ENCODE peak calls at places on chromosomes 16 and 17, in ten cellular contexts. V is tibial nerve; J is fibroblast of pulmonary artery; N is CD8-positive, alpha-beta T cell; Q is GM23338; C is cardiac fibroblast; Y is prostate gland; B is AG10803; F is HFF-Myc; Z is IMR-90. X is an unnamed sample.
A peak's percentile ranks its signal among the peaks of the same experiment; 100 is the strongest.

GRCh38 chr17:79997004-79997673 is 38.5 kb downstream of the TBC1D16 start:
- DNase-seq in V (no peak), J (no peak), N (peak; percentile 77), Q (no peak), C (no peak), Y (no peak), B (no peak), F (no peak), Z (no peak), X (no peak)

GRCh38 chr17:1399366-1399678 is 700 bp downstream of the YWHAE start:
- DNase-seq in V (no peak), J (no peak), N (no peak), Q (no peak), C (no peak), Y (no peak), B (no peak), F (no peak), Z (no peak), X (no peak)

GRCh38 chr16:47523342-47524006 is 62.3 kb downstream of the PHKB start:
- DNase-seq in V (no peak), J (no peak), N (no peak), Q (peak; percentile 24), C (no peak), Y (no peak), B (no peak), F (no peak), Z (no peak), X (peak; percentile 70)

GRCh38 chr17:75131278-75132017 is at the start of gene NT5C:
- DNase-seq in V (peak; percentile 59), J (peak; percentile 75), N (peak; percentile 67), Q (peak; percentile 96), C (peak; percentile 71), Y (peak; percentile 76), B (peak; percentile 78), F (peak; percentile 44), Z (peak; percentile 61), X (peak; percentile 92)

GRCh38 chr16:77732241-77732946 is 10.1 kb downstream of the NUDT7 start:
- DNase-seq in V (no peak), J (peak; percentile 29), N (no peak), Q (no peak), C (peak; percentile 62), Y (no peak), B (peak; percentile 14), F (no peak), Z (peak; percentile 95), X (no peak)

GRCh38 chr17:51739245-51739886 is 419.1 kb downstream of the CA10 start:
- DNase-seq in V (no peak), J (no peak), N (no peak), Q (no peak), C (no peak), Y (peak; percentile 23), B (no peak), F (no peak), Z (no peak), X (no peak)

GRCh38 chr16:89344846-89345577 is 127.5 kb downstream of the ZNF778 start:
- DNase-seq in V (no peak), J (no peak), N (no peak), Q (no peak), C (no peak), Y (no peak), B (no peak), F (no peak), Z (no peak), X (no peak)

GRCh38 chr16:66479661-66480264 is 52.7 kb downstream of the BEAN1 start:
- DNase-seq in V (no peak), J (no peak), N (no peak), Q (no peak), C (no peak), Y (no peak), B (no peak), F (no peak), Z (no peak), X (no peak)

GRCh38 chr17:57810740-57811632 is 38.9 kb downstream of the MRPS23 start:
- DNase-seq in V (peak; percentile 24), J (peak; percentile 46), N (no peak), Q (no peak), C (peak; percentile 54), Y (peak; percentile 28), B (peak; percentile 59), F (peak; percentile 52), Z (peak; percentile 4), X (no peak)

GRCh38 chr17:47295037-47295873 is 28.5 kb upstream of the EFCAB13 start:
- DNase-seq in V (no peak), J (no peak), N (no peak), Q (no peak), C (no peak), Y (no peak), B (no peak), F (no peak), Z (no peak), X (no peak)

GRCh38 chr16:23079683-23080221 is 69.5 kb downstream of the USP31 start:
- DNase-seq in V (no peak), J (no peak), N (no peak), Q (no peak), C (no peak), Y (peak; percentile 60), B (no peak), F (no peak), Z (no peak), X (no peak)

DNA sequence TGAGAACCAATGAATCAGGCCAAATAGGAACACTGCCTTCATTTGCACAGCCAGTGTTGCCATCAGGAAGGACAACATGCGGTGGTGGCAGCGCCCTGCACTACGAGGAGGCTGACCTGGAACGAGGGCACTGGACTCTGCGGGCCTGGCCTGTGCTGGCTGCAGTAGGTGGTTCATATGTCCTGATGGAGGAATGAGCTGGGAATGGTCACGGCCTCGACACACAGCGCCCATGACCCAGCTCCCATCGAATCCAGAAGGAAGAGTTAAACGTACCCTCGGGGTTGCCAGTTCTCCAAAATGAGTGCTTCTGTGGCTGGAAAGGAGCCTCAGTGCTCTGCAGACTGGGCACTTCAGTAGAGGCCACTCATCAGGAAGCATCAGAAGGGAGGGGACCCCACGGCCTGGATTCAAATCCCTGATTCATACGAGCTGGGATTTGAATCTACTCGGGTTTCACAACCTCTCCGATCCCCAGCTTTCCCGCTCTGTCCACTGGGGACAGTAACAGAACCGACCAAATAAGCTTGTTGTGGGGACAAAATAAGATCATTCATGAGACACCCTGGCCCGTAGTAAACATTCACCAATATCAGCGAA is 85.5 kb downstream of the ZDHHC7 start:
- DNase-seq in V (no peak), J (no peak), N (no peak), Q (peak; percentile 35), C (no peak), Y (no peak), B (no peak), F (no peak), Z (no peak), X (no peak)
- TF ChIP-seq CTCF in V (no peak), J (no peak), N (no peak), Q (no peak), C (no peak), Y (no peak), B (no peak), F (no peak), Z (no peak), X (no peak)

GRCh38 chr17:8082312-8082711 is 5.2 kb downstream of the ALOX12B start:
- DNase-seq in V (no peak), J (no peak), N (no peak), Q (no peak), C (no peak), Y (no peak), B (no peak), F (no peak), Z (no peak), X (no peak)

GRCh38 chr17:8081876-8082275 is 5.6 kb downstream of the ALOX12B start:
- DNase-seq in V (no peak), J (no peak), N (no peak), Q (no peak), C (no peak), Y (no peak), B (no peak), F (no peak), Z (no peak), X (no peak)

GRCh38 chr17:8080799-8081219 is 6.7 kb downstream of the ALOX12B start:
- DNase-seq in V (no peak), J (no peak), N (no peak), Q (peak; percentile 49), C (no peak), Y (no peak), B (no peak), F (no peak), Z (no peak), X (no peak)

GRCh38 chr17:8079291-8080207 is 8.0 kb downstream of the ALOX12B start:
- DNase-seq in V (peak; percentile 49), J (peak; percentile 46), N (peak; percentile 79), Q (peak; percentile 94), C (peak; percentile 53), Y (no peak), B (peak; percentile 20), F (no peak), Z (peak; percentile 33), X (peak; percentile 92)

DNA sequence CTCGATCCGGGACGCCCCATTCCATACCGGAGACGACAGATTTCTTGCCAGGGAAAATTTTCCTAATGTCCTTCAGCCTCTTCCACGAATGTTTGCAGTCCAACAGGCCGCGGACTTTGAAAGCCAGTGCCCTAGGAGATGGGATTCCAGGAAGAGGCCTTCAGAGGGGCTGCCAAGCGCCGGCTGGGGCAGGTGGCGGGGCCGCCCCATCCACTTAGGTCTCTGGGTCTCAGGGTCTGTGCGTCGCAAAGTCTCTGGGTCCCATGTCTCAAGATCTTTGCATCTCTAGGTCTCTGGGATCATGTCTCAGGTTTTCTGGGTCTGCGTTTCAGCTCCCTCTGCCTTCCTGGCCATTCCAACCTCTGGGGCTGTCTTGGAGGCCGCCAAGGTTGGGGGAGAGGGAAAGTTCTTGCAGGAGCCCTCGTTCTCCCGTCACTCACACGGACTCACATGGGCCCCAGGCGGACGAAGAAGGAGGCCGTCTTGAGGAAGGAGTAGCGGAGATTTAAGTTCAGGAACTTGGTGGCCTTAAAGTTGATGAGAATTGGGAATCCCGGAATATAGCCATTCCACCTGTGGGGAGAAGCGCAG is 7.2 kb downstream of the ALOX12B start:
- DNase-seq in V (no peak), J (no peak), N (no peak), Q (peak; percentile 70), C (no peak), Y (no peak), B (no peak), F (no peak), Z (no peak), X (no peak)
- TF ChIP-seq CTCF in V (no peak), J (no peak), N (no peak), Q (no peak), C (no peak), Y (no peak), B (no peak), F (no peak), Z (no peak), X (no peak)

GRCh38 chr17:17722081-17722905 is 41.0 kb downstream of the RAI1 start:
- DNase-seq in V (no peak), J (no peak), N (no peak), Q (peak; percentile 78), C (no peak), Y (no peak), B (no peak), F (no peak), Z (peak; percentile 58), X (no peak)
- TF ChIP-seq CTCF in V (no peak), J (no peak), N (no peak), Q (peak; percentile 20), C (no peak), Y (no peak), B (no peak), F (no peak), Z (no peak), X (no peak)

GRCh38 chr17:78826836-78827509 is 13.6 kb downstream of the USP36 start:
- DNase-seq in V (no peak), J (no peak), N (no peak), Q (no peak), C (no peak), Y (no peak), B (no peak), F (no peak), Z (no peak), X (no peak)
- TF ChIP-seq CTCF in V (no peak), J (no peak), N (no peak), Q (no peak), C (no peak), Y (no peak), B (no peak), F (no peak), Z (no peak), X (no peak)

X was measured in GM10248.